ENCODE peak calls at places on chromosomes 6 and 20, in four cellular contexts. Y is H1, S is HepG2, U is K562. W is an unnamed sample.

GRCh38 chr6:170347091-170347490 is 40.5 kb downstream of the FAM120B start:
- DNase-seq in Y (no peak), S (no peak), U (no peak), W (peak; percentile 7)

GRCh38 chr6:144953552-144954240 is 668.6 kb downstream of the UTRN start:
- DNase-seq in Y (no peak), S (no peak), U (no peak), W (no peak)

GRCh38 chr6:53066059-53066406 is 829 bp downstream of the FBXO9 start:
- DNase-seq in Y (no peak), S (no peak), U (peak; percentile 20), W (no peak)

GRCh38 chr6:137165375-137166246 is 7.8 kb downstream of the IL22RA2 start:
- DNase-seq in Y (no peak), S (peak; percentile 35), U (peak; percentile 28), W (peak; percentile 85)

GRCh38 chr6:134253681-134254080 is 64.2 kb downstream of the SGK1 start:
- DNase-seq in Y (no peak), S (peak; percentile 41), U (no peak), W (no peak)

GRCh38 chr6:163364641-163365040 is 49.9 kb upstream of the QKI start:
- DNase-seq in Y (no peak), S (no peak), U (no peak), W (no peak)

GRCh38 chr6:79672631-79673065 is 41.5 kb downstream of the SH3BGRL2 start:
- DNase-seq in Y (no peak), S (peak; percentile 76), U (peak; percentile 18), W (no peak)

GRCh38 chr6:77455271-77455670 is 8.0 kb downstream of the HTR1B start:
- DNase-seq in Y (no peak), S (no peak), U (no peak), W (no peak)

GRCh38 chr20:45592574-45593189 is 13.6 kb upstream of the WFDC8 start:
- DNase-seq in Y (no peak), S (peak; percentile 88), U (peak; percentile 19), W (no peak)

DNA sequence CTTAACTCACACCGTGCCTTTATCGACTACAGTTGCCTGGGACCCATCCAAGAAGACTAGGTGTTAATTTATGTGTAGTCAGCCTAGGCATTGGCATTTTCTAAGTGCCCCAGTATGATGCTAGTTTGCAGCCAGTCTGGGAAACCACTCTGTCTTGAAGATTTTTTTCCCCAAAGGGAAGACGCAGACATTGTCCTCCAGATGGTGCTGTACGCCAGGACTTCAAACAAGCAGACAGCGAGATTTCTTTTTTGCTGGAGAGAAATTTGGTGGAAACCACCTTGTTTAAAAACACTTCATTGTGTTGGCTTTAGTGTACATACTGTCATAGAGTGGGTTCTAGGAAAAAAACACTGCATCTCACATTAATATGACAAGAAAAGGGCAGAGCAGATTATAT is 30.0 kb downstream of the ALDH5A1 start:
- DNase-seq in Y (no peak), S (peak; percentile 33), U (no peak), W (no peak)
- TF ChIP-seq CTCF in Y (peak; percentile 78), S (peak; percentile 55), U (peak; percentile 69), W (peak; percentile 61)

GRCh38 chr6:90425161-90425641 is 128.6 kb upstream of the BACH2 start:
- DNase-seq in Y (no peak), S (no peak), U (no peak), W (peak; percentile 48)
- TF ChIP-seq CBX5 in Y (no peak), S (no peak), U (no peak), W (no peak)

DNA sequence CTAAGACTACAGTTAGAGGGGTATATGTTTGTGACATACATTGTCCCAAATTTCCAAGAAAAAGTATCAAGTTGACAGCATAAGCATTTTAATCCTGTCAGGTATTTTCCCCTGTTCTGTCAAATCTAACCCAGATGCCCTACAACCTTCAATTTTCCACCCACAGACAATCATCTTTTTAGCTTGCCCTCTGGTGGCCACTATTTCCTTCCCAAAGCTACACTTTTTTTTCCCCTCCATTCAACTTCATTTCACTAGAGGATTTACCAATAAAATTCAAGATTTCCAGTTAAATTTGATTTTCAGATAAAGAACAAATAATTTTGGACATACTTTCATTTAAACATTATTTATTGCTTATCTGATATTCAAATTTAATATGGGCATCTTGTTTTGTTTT is 286.6 kb downstream of the TENT5A start:
- DNase-seq in Y (no peak), S (peak; percentile 2), U (no peak), W (no peak)
- TF ChIP-seq CTCF in Y (peak; percentile 49), S (peak; percentile 57), U (no peak), W (peak; percentile 13)

DNA sequence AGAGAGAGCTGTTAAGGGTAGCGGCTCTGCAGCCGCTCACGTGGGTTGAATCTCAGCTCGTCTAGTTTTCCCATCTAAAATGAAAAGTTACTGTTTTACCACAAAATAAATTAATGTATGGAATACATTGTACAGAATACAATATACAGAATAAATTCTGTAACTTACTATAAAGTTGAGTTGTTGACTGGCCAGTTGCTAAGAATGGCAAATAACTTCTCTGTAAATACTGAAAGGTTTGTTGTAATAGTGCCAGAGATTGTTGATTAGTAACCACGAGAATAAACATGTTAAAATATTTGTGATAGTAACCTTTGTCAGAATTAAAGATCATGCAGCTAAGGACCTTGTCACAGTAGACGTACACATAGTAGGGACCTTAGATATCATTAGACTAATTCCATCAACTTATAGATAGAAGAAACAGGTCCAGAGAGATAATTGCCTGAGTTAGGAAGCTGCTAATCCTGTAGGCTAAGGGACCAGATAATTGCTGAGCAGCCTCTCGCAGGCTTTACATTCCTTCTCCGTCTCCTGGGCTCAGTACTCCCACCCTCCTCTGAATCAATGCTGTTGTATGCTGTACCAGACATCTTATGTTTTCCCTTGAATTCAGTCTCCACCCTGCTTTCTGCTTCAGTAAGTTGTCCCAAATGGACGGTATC is 556 bp upstream of the NRM start:
- DNase-seq in Y (no peak), S (no peak), U (no peak), W (no peak)
- TF ChIP-seq CBX5 in Y (no peak), S (no peak), U (no peak), W (no peak)